ENCODE peak calls at places on chromosomes 5 and 9, in four cellular contexts. S, M, Y and W are unnamed samples.

GRCh38 chr9:15453956-15454355 is 31.3 kb downstream of the SNAPC3 start:
- DNase-seq in S (no peak), M (no peak), Y (no peak), W (no peak)

GRCh38 chr5:62652225-62652624 is 73.6 kb downstream of the LRRC70 start:
- DNase-seq in Y (no peak), M (no peak), S (no peak), W (no peak)

GRCh38 chr9:113636165-113636564 is 172.6 kb downstream of the RGS3 start:
- DNase-seq in S (no peak), Y (no peak), M (no peak), W (no peak)

GRCh38 chr5:33315170-33315569 is 125.6 kb upstream of the TARS1 start:
- DNase-seq in S (no peak), Y (no peak), M (no peak), W (no peak)

GRCh38 chr5:101717729-101718128 is 578.4 kb downstream of the SLCO4C1 start:
- DNase-seq in S (no peak), M (no peak), Y (no peak), W (no peak)

GRCh38 chr5:166382031-166382430 is 1909.4 kb upstream of the WWC1 start:
- DNase-seq in Y (no peak), M (no peak), S (no peak), W (no peak)

GRCh38 chr5:64229163-64229774 is 63.6 kb downstream of the RNF180 start:
- DNase-seq in Y (no peak), S (no peak), M (no peak), W (no peak)

GRCh38 chr9:106929471-106930198 is 66.7 kb downstream of the ZNF462 start:
- DNase-seq in Y (no peak), M (no peak), S (peak; percentile 66), W (no peak)

GRCh38 chr5:98997000-98997399 is 68.2 kb upstream of the CHD1 start:
- DNase-seq in S (no peak), Y (no peak), M (no peak), W (peak; percentile 88)

GRCh38 chr9:4832786-4833579 is 40.2 kb downstream of the RCL1 start:
- DNase-seq in M (no peak), Y (peak; percentile 92), S (no peak), W (peak; percentile 1)

GRCh38 chr5:16483361-16483760 is 17.8 kb upstream of the ZNF622 start:
- DNase-seq in M (peak; percentile 56), S (no peak), Y (peak; percentile 65), W (no peak)

GRCh38 chr5:96901384-96901783 is 25.1 kb downstream of the ERAP2 start:
- DNase-seq in M (no peak), Y (no peak), S (no peak), W (no peak)

GRCh38 chr9:133953976-133954709 is 38.0 kb downstream of the VAV2 start:
- DNase-seq in Y (no peak), M (no peak), S (peak; percentile 19), W (no peak)

GRCh38 chr5:119322312-119322947 is 33.4 kb upstream of the TNFAIP8 start:
- DNase-seq in Y (no peak), M (no peak), S (no peak), W (no peak)

GRCh38 chr5:164422400-164422799 is 917.0 kb downstream of the MAT2B start:
- DNase-seq in S (no peak), Y (no peak), M (no peak), W (no peak)

GRCh38 chr9:88184986-88185385 is 46.7 kb upstream of the SPATA31C2 start:
- DNase-seq in S (no peak), Y (no peak), M (no peak), W (no peak)

GRCh38 chr9:534886-535285 is 306.6 kb upstream of the DMRT1 start:
- DNase-seq in M (no peak), Y (no peak), S (peak; percentile 68), W (peak; percentile 87)

GRCh38 chr5:54876561-54876960 is 108.8 kb downstream of the ESM1 start:
- DNase-seq in M (no peak), Y (no peak), S (no peak), W (no peak)

GRCh38 chr9:32294051-32294600 is 90.3 kb upstream of the ACO1 start:
- DNase-seq in M (no peak), Y (peak; percentile 38), S (no peak), W (peak; percentile 62)

GRCh38 chr5:68911840-68912690 is 181.7 kb upstream of the SLC30A5 start:
- DNase-seq in Y (no peak), S (peak; percentile 35), M (no peak), W (peak; percentile 7)

GRCh38 chr5:39187873-39188731 is 31.3 kb downstream of the FYB1 start:
- DNase-seq in M (no peak), Y (peak; percentile 82), S (no peak), W (no peak)

GRCh38 chr5:164027738-164028137 is 522.3 kb downstream of the MAT2B start:
- DNase-seq in M (no peak), S (no peak), Y (no peak), W (peak; percentile 27)

GRCh38 chr5:107875834-107876233 is 205.1 kb upstream of the EFNA5 start:
- DNase-seq in M (no peak), Y (peak; percentile 46), S (no peak), W (no peak)

GRCh38 chr5:21685536-21685935 is 1167.6 kb downstream of the CDH12 start:
- DNase-seq in M (no peak), S (no peak), Y (no peak), W (peak; percentile 38)

GRCh38 chr9:127116946-127117345 is 5.5 kb downstream of the ANGPTL2 start:
- DNase-seq in S (no peak), M (no peak), Y (no peak), W (no peak)

GRCh38 chr9:122468735-122469134 is 9.0 kb downstream of the OR1J1 start:
- DNase-seq in M (no peak), S (no peak), Y (no peak), W (no peak)

GRCh38 chr9:97363661-97364299 is 48.1 kb upstream of the TDRD7 start:
- DNase-seq in S (no peak), Y (no peak), M (no peak), W (no peak)

GRCh38 chr5:169200086-169200778 is 100.7 kb downstream of the SLIT3 start:
- DNase-seq in S (no peak), Y (no peak), M (no peak), W (peak; percentile 20)

GRCh38 chr9:107439991-107440456 is 49.5 kb downstream of the KLF4 start:
- DNase-seq in S (no peak), Y (no peak), M (no peak), W (no peak)

GRCh38 chr9:78296208-78296892 is 575 bp upstream of the PSAT1 start:
- DNase-seq in M (peak; percentile 50), S (peak; percentile 45), Y (peak; percentile 74), W (peak; percentile 59)

GRCh38 chr5:150322202-150322601 is 19.5 kb upstream of the ARSI start:
- DNase-seq in S (no peak), M (no peak), Y (peak; percentile 93), W (peak; percentile 63)

GRCh38 chr5:56631719-56632118 is 183.6 kb upstream of the MAP3K1 start:
- DNase-seq in M (no peak), Y (peak; percentile 76), S (no peak), W (no peak)

GRCh38 chr9:133855802-133856592 is 117.8 kb upstream of the SARDH start:
- DNase-seq in Y (peak; percentile 91), S (no peak), M (peak; percentile 87), W (no peak)

GRCh38 chr5:145937432-145938250 is 1.3 kb downstream of the SH3RF2 start:
- DNase-seq in S (no peak), M (peak; percentile 65), Y (peak; percentile 89), W (no peak)

GRCh38 chr9:92180669-92181181 is 65.5 kb upstream of the SPTLC1 start:
- DNase-seq in Y (no peak), M (no peak), S (peak; percentile 56), W (peak; percentile 71)

GRCh38 chr5:32095261-32095671 is 78.9 kb downstream of the GOLPH3 start:
- DNase-seq in S (no peak), Y (no peak), M (no peak), W (no peak)

GRCh38 chr5:155605898-155606297 is 592.3 kb downstream of the KIF4B start:
- DNase-seq in M (no peak), Y (no peak), S (no peak), W (no peak)
- H3K4me3 ChIP-seq in M (no peak overlapping the region), Y (no peak overlapping the region), S (no peak overlapping the region), W (no peak overlapping the region)

GRCh38 chr9:40913928-40914673 is 214.4 kb downstream of the FOXD4L6 start:
- DNase-seq in S (no peak), M (no peak), Y (no peak), W (no peak)
- H3K9me3 ChIP-seq in S (peaks cover 1% of the 10 kb centered on the region), M (peaks cover 21% of the 10 kb centered on the region), Y (no peaks in the 10 kb centered on the region), W (peaks cover 9% of the 10 kb centered on the region)

DNA sequence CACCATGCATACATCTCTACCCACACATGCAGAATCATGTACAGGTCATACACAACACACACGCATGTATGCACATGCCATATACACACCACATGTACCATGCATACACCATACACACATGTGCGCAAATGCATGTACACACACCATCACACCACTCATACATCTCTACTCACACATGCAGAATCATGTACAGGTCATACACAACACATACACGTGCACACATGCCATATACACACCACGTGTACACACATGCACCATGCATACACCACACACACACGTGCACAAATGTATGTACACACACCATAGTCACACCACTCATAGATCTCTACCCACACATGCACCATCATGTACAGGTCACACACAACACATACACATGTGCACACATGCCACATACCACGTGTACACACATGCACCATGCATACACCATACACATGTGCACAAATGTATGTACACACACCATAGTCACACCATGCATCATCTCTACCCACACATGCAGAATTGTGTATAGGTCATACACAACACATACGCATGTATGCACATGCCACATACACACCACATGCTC is 14.0 kb downstream of the GRIN1 start:
- DNase-seq in S (no peak), M (no peak), Y (no peak), W (no peak)
- H3K27me3 ChIP-seq in S (peaks cover 34% of the 10 kb centered on the region), M (peaks cover 25% of the 10 kb centered on the region), Y (no peaks in the 10 kb centered on the region), W (peaks cover 9% of the 10 kb centered on the region)

GRCh38 chr9:83620841-83621636 is 1.9 kb upstream of the IDNK start:
- DNase-seq in S (no peak), Y (no peak), M (peak; percentile 64), W (no peak)
- H3K4me3 ChIP-seq in S (no peak overlapping the region), Y (no peak overlapping the region), M (peak overlapping the region; percentile 14), W (no peak overlapping the region)

GRCh38 chr9:118871531-118871930 is 497.7 kb downstream of the BRINP1 start:
- DNase-seq in S (no peak), Y (no peak), M (no peak), W (no peak)
- H3K9me3 ChIP-seq in S (no peaks in the 10 kb centered on the region), Y (no peaks in the 10 kb centered on the region), M (no peaks in the 10 kb centered on the region), W (no peaks in the 10 kb centered on the region)

GRCh38 chr9:110183208-110184145 is 24.5 kb downstream of the C9orf152 start:
- DNase-seq in Y (peak; percentile 60), S (peak; percentile 48), M (peak; percentile 87), W (peak; percentile 47)

GRCh38 chr9:110178281-110178680 is 29.7 kb downstream of the C9orf152 start:
- DNase-seq in Y (peak; percentile 55), M (no peak), S (no peak), W (no peak)

GRCh38 chr9:110180713-110181434 is 27.1 kb downstream of the C9orf152 start:
- DNase-seq in S (no peak), Y (peak; percentile 79), M (peak; percentile 78), W (peak; percentile 74)

GRCh38 chr9:110179734-110180133 is 28.2 kb downstream of the C9orf152 start:
- DNase-seq in Y (peak; percentile 77), S (no peak), M (no peak), W (no peak)

DNA sequence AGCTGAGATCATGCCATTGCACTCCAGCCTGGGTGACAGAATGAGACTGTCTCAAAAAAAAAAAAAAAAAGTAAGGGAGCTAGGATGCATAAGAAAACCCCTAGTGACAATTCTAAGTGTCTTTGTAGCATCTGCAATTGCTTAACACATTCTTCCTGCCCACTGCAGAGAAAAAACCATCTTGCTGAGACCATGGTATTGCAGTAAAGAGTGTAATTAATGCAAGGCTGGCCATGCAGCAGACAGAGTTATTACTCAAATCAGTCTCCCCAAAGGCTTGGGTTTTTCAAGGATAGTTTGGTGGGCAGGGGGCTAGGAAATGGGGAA is 27.6 kb downstream of the C9orf152 start:
- DNase-seq in Y (no peak), M (no peak), S (no peak), W (no peak)
- H3K27me3 ChIP-seq in Y (no peaks in the 10 kb centered on the region), M (no peaks in the 10 kb centered on the region), S (no peaks in the 10 kb centered on the region), W (no peaks in the 10 kb centered on the region)